ENCODE peak calls at places on chromosomes 2 and 18, in eight cellular contexts. T is cardiac muscle cell, M is lower lobe of right lung, C is mucosa of descending colon, Y is suprapubic skin, A is fibroblast of lung, B is heart right ventricle, V is HCT116. J is an unnamed sample. For H3K4me1, the result is how much of the 10 kb centered on the place peaks cover.

GRCh38 chr2:165857881-165858280 is 63.8 kb upstream of the GALNT3 start:
- DNase-seq in Y (no peak), V (no peak), T (no peak), B (no peak), C (no peak), M (no peak), A (peak), J (no peak)

GRCh38 chr18:22044474-22045220 is 124.7 kb upstream of the GATA6 start:
- DNase-seq in B (no peak), V (no peak), T (no peak), Y (no peak), C (peak), A (no peak), M (no peak), J (peak)

GRCh38 chr2:74959106-74959751 is 786 bp downstream of the POLE4 start:
- DNase-seq in Y (no peak), A (no peak), V (no peak), M (peak), B (no peak), C (peak), T (no peak), J (no peak)

GRCh38 chr2:148719941-148720436 is 75.4 kb downstream of the EPC2 start:
- DNase-seq in Y (no peak), C (no peak), V (no peak), A (no peak), T (no peak), M (peak), B (no peak), J (peak)

GRCh38 chr2:207156451-207157161 is 9.1 kb downstream of the KLF7 start:
- DNase-seq in B (no peak), Y (no peak), C (no peak), T (no peak), A (peak), V (no peak), M (no peak), J (no peak)

GRCh38 chr2:238238766-238239551 is 879 bp downstream of the HES6 start:
- DNase-seq in B (no peak), T (no peak), C (peak), M (peak), A (no peak), V (no peak), Y (peak), J (peak)

GRCh38 chr2:180040146-180040925 is 33.2 kb upstream of the CWC22 start:
- DNase-seq in V (no peak), M (no peak), T (no peak), C (no peak), A (peak), Y (no peak), B (no peak), J (no peak)

GRCh38 chr18:62399781-62400308 is 74.7 kb downstream of the TNFRSF11A start:
- DNase-seq in A (no peak), M (no peak), V (no peak), C (no peak), B (no peak), Y (no peak), T (peak), J (peak)

GRCh38 chr2:105181282-105181681 is 60.3 kb upstream of the GPR45 start:
- DNase-seq in A (no peak), C (peak), T (no peak), Y (no peak), B (no peak), V (no peak), M (no peak), J (no peak)

GRCh38 chr2:111985514-111985913 is 69.6 kb upstream of the TMEM87B start:
- DNase-seq in M (no peak), A (no peak), T (no peak), B (no peak), V (no peak), C (no peak), Y (no peak), J (no peak)

GRCh38 chr2:230457073-230457768 is 41.2 kb downstream of the SP100 start:
- DNase-seq in M (no peak), A (no peak), V (no peak), C (no peak), B (no peak), T (no peak), Y (no peak), J (no peak)

GRCh38 chr2:111707700-111708099 is 176.3 kb downstream of the ANAPC1 start:
- DNase-seq in Y (peak), T (no peak), M (no peak), B (no peak), C (no peak), V (no peak), A (no peak), J (no peak)

GRCh38 chr2:179201884-179202283 is 62.7 kb downstream of the SESTD1 start:
- DNase-seq in B (no peak), A (peak), V (peak), M (no peak), Y (no peak), T (no peak), C (no peak), J (no peak)

GRCh38 chr2:7497223-7497622 is 580.0 kb downstream of the RNF144A start:
- DNase-seq in M (no peak), B (no peak), V (no peak), C (no peak), A (no peak), T (no peak), Y (no peak), J (no peak)

GRCh38 chr2:101697794-101698418 is 399 bp downstream of the MAP4K4 start:
- DNase-seq in C (peak), A (no peak), B (no peak), Y (no peak), V (no peak), T (peak), M (no peak), J (peak)

GRCh38 chr2:157413342-157414035 is 30.4 kb downstream of the CYTIP start:
- DNase-seq in M (no peak), V (no peak), T (no peak), A (no peak), Y (no peak), B (no peak), C (no peak), J (no peak)

GRCh38 chr2:182717451-182718215 is 1.6 kb downstream of the DNAJC10 start:
- DNase-seq in M (no peak), C (no peak), B (no peak), Y (no peak), T (no peak), A (no peak), V (no peak), J (no peak)

GRCh38 chr2:131056204-131056975 is 36.9 kb downstream of the FAM168B start:
- DNase-seq in B (no peak), M (no peak), V (no peak), A (no peak), C (no peak), Y (no peak), T (no peak), J (no peak)

GRCh38 chr18:49613141-49613641 is 51.3 kb downstream of the LIPG start:
- DNase-seq in A (no peak), T (no peak), C (no peak), Y (no peak), V (no peak), B (no peak), M (no peak), J (no peak)

GRCh38 chr2:109340381-109340780 is 211.4 kb downstream of the SH3RF3 start:
- DNase-seq in C (no peak), T (no peak), B (no peak), Y (no peak), M (no peak), V (no peak), A (no peak), J (no peak)

GRCh38 chr2:109342890-109343289 is 213.9 kb downstream of the SH3RF3 start:
- DNase-seq in B (no peak), C (no peak), T (no peak), Y (no peak), A (no peak), V (no peak), M (no peak), J (no peak)

GRCh38 chr2:109341363-109341762 is 212.4 kb downstream of the SH3RF3 start:
- DNase-seq in M (no peak), V (no peak), C (no peak), T (no peak), B (no peak), Y (no peak), A (no peak), J (no peak)

GRCh38 chr2:109342451-109342850 is 213.4 kb downstream of the SH3RF3 start:
- DNase-seq in V (no peak), Y (no peak), C (no peak), M (no peak), T (no peak), A (no peak), B (no peak), J (no peak)

GRCh38 chr2:109341904-109342303 is 212.9 kb downstream of the SH3RF3 start:
- DNase-seq in Y (no peak), B (no peak), V (no peak), A (no peak), T (no peak), C (no peak), M (no peak), J (no peak)
- H3K4me1 ChIP-seq in Y (under half), B (under half), V (under half), A (under half), T (under half), C (under half), M (under half), J (under half)

GRCh38 chr18:61348230-61348629 is 15.0 kb downstream of the CDH20 start:
- DNase-seq in Y (no peak), V (no peak), C (no peak), T (no peak), B (no peak), A (no peak), M (no peak), J (no peak)
- H3K4me3 ChIP-seq in Y (no peak), V (no peak), C (no peak), T (no peak), B (no peak), A (no peak), M (no peak), J (no peak)

DNA sequence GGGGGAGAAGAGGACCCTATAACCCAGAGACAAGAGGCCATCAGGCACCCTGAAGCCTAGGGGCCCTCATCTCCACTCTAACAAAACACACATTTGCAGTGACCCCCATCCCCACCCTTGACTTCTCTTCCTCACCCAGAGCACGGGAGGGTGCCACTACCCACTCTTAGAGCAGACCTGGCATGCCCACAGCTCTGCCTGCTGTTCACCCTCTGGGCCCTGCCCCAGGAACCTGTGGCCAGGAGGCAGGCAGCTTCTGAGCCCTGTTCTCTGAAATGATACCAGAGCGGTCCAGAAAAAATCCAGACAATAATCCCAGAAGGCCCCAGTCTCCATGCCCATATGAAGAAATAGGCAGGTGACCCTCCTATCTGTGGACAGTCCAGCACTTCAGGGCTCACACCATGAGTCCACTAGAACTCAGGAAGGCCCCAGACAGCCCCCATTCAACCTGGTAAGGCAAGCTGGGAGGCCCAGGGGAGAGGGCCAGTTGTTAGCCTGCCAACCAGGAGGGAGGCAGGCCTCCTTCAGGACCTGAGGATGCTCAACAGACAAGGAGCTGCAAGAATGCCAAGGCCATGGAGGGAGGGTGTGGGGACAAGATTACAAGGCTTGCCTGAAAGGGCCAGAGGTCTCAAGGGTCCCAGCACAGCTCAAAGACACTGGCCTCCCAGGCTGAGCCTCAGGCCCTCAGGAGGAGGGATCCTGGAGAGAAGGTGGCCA is 75.0 kb downstream of the TNS1 start:
- DNase-seq in B (no peak), A (no peak), Y (no peak), C (no peak), M (peak), T (no peak), V (no peak), J (no peak)
- H3K4me1 ChIP-seq in B (half or more), A (under half), Y (half or more), C (under half), M (half or more), T (under half), V (under half), J (under half)

GRCh38 chr2:212536385-212537310 is 2.0 kb downstream of the ERBB4 start:
- DNase-seq in V (no peak), Y (no peak), C (peak), T (peak), M (no peak), B (no peak), A (no peak), J (no peak)
- H3K4me3 ChIP-seq in V (no peak), Y (peak), C (no peak), T (peak), M (peak), B (peak), A (peak), J (no peak)

GRCh38 chr18:10850828-10851227 is 298.5 kb downstream of the PIEZO2 start:
- DNase-seq in Y (no peak), B (no peak), C (no peak), V (no peak), M (no peak), A (no peak), T (no peak), J (no peak)
- H3K4me1 ChIP-seq in Y (under half), B (under half), C (under half), V (under half), M (under half), A (under half), T (under half), J (under half)

DNA sequence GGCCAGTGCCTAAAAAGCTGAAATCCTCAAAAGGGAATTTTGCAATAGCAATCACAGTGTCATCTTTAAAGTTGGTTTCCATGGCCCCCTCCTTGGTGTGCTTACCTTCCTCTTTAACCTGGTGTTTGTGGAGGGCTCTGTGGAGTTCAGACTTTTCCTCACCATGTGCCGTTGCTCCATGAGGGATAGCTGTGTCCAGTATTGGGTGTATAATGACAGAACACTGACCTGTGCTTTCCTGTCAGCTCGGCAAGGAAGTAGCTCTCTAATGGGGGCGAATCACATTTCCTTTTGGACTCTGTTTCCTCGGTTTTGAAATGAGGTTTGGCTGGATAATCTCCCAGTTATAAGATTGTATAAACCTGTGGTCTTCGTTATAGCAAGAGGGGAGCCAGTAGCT is 166.0 kb upstream of the DAPL1 start:
- DNase-seq in M (no peak), A (no peak), T (no peak), Y (no peak), C (no peak), B (no peak), V (no peak), J (no peak)
- H3K4me3 ChIP-seq in M (no peak), A (no peak), T (no peak), Y (no peak), C (no peak), B (no peak), V (no peak), J (no peak)

GRCh38 chr2:199307461-199307860 is 150.3 kb downstream of the SATB2 start:
- DNase-seq in A (peak), T (no peak), C (no peak), B (no peak), Y (no peak), M (no peak), V (no peak), J (no peak)

GRCh38 chr2:199308567-199308966 is 149.2 kb downstream of the SATB2 start:
- DNase-seq in B (no peak), V (no peak), C (no peak), A (no peak), Y (no peak), T (no peak), M (no peak), J (no peak)

GRCh38 chr2:199309411-199309810 is 148.3 kb downstream of the SATB2 start:
- DNase-seq in Y (no peak), B (no peak), V (no peak), T (no peak), M (no peak), C (no peak), A (no peak), J (no peak)

GRCh38 chr2:199310654-199311275 is 147.0 kb downstream of the SATB2 start:
- DNase-seq in C (no peak), A (no peak), Y (no peak), B (no peak), T (no peak), V (no peak), M (no peak), J (no peak)

DNA sequence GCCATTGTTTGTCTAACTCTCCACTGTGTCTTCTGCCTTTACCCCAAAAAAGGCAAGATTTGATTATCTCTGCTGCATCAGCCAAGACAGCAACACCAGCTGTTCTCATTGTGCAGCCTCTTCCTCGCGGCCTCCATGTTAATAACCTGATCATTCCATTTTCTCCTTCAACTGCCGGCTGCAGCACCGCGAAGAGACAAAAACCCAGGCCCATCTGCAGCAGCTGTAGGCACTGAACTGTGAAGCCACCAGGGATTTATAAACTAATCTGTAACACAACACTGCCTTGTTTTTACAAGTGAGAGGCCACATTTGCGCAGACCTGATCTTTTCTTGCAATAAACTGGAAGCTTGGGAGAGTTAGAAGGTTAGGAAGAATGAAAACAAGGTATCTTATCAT is 147.8 kb downstream of the SATB2 start:
- DNase-seq in Y (no peak), V (no peak), T (no peak), M (no peak), C (no peak), B (no peak), A (no peak), J (no peak)
- H3K4me1 ChIP-seq in Y (under half), V (under half), T (under half), M (under half), C (under half), B (under half), A (under half), J (under half)

GRCh38 chr2:218992703-218993344 is 398 bp downstream of the CRYBA2 start:
- DNase-seq in C (no peak), B (no peak), T (peak), V (no peak), A (no peak), M (no peak), Y (no peak), J (no peak)

GRCh38 chr2:218991674-218992168 is 1.5 kb downstream of the CRYBA2 start:
- DNase-seq in C (no peak), Y (no peak), M (no peak), T (peak), V (no peak), A (peak), B (no peak), J (peak)

GRCh38 chr2:218992196-218992595 is 1.0 kb downstream of the CRYBA2 start:
- DNase-seq in Y (no peak), M (no peak), B (no peak), C (no peak), T (no peak), V (no peak), A (no peak), J (peak)

GRCh38 chr2:218995561-218995960 is 2.3 kb upstream of the CRYBA2 start:
- DNase-seq in A (no peak), B (no peak), Y (no peak), V (no peak), M (no peak), C (no peak), T (no peak), J (no peak)

GRCh38 chr2:218993345-218994315 is at the start of gene CRYBA2:
- DNase-seq in M (no peak), A (no peak), B (no peak), V (no peak), Y (no peak), C (no peak), T (no peak), J (peak)
- H3K4me3 ChIP-seq in M (peak), A (no peak), B (peak), V (no peak), Y (peak), C (no peak), T (no peak), J (peak)

GRCh38 chr2:42963452-42964068 is 171.2 kb upstream of the HAAO start:
- DNase-seq in V (no peak), T (no peak), M (no peak), Y (no peak), B (no peak), C (no peak), A (no peak), J (no peak)
- H3K4me1 ChIP-seq in V (under half), T (under half), M (half or more), Y (half or more), B (half or more), C (under half), A (under half), J (under half)

DNA sequence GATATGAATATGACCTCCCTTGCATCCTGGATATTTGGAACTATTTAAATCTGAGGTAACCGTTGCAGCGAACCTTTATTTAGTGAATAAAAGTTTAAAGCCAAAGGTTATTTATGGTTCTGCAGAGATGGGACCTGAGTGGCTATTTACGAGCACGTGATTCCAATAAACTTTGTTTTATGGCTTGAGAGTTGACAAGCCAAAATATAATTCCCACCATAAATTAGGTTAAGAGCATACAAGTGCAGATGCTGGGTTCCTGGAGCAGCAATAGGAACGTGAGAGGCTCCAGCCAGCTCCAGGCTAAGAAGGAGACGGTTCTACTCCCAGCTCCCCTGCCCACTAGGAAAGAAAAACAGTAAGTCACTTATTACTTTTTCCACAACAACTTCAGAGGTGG is 5.2 kb upstream of the HOXD4 start:
- DNase-seq in M (no peak), T (no peak), C (no peak), A (no peak), Y (no peak), V (no peak), B (no peak), J (no peak)
- H3K4me3 ChIP-seq in M (no peak), T (no peak), C (no peak), A (no peak), Y (no peak), V (no peak), B (no peak), J (no peak)